ENCODE peak calls at places on chromosomes 12 and 14, in five cellular contexts. Z, Q, U, X and S are unnamed samples.

GRCh38 chr14:88614218-88614907 is 51.5 kb downstream of the ZC3H14 start:
- DNase-seq in Q (no peak), X (no peak), U (no peak), Z (no peak), S (no peak)

GRCh38 chr12:100826323-100826722 is 31.7 kb downstream of the ANO4 start:
- DNase-seq in Q (peak), X (peak), U (peak), Z (no peak), S (no peak)

GRCh38 chr14:24941719-24942118 is 108.2 kb downstream of the STXBP6 start:
- DNase-seq in X (peak), Q (no peak), Z (no peak), U (peak), S (no peak)

GRCh38 chr14:100487304-100487703 is 99.9 kb downstream of the BEGAIN start:
- DNase-seq in X (no peak), Z (no peak), Q (no peak), U (no peak), S (no peak)

GRCh38 chr12:130615906-130616305 is 100.2 kb downstream of the RIMBP2 start:
- DNase-seq in X (no peak), Z (no peak), Q (no peak), U (no peak), S (no peak)

GRCh38 chr12:15910468-15910863 is 666 bp upstream of the DERA start:
- DNase-seq in Z (no peak), Q (no peak), X (no peak), U (no peak), S (no peak)

GRCh38 chr14:39097159-39097558 is 5.9 kb downstream of the SEC23A start:
- DNase-seq in Q (no peak), U (peak), Z (no peak), X (no peak), S (no peak)

GRCh38 chr14:73741386-73741875 is 27.2 kb upstream of the PNMA1 start:
- DNase-seq in Q (peak), X (no peak), U (peak), Z (peak), S (no peak)

GRCh38 chr12:42336286-42336685 is 10.3 kb downstream of the PPHLN1 start:
- DNase-seq in X (no peak), U (no peak), Q (no peak), Z (no peak), S (no peak)

GRCh38 chr12:76284816-76285750 is 63.1 kb downstream of the BBS10 start:
- DNase-seq in Q (no peak), U (peak), Z (no peak), X (no peak), S (no peak)

GRCh38 chr12:54394281-54394719 is 9.8 kb upstream of the ZNF385A start:
- DNase-seq in U (peak), Q (peak), Z (no peak), X (no peak), S (peak)

GRCh38 chr12:21219206-21219605 is 88.2 kb downstream of the SLCO1B1 start:
- DNase-seq in U (no peak), Z (no peak), X (no peak), Q (no peak), S (no peak)

GRCh38 chr12:104655059-104655609 is 198.4 kb downstream of the CHST11 start:
- DNase-seq in Z (no peak), Q (no peak), U (no peak), X (no peak), S (no peak)

GRCh38 chr14:37992489-37992888 is 215.2 kb upstream of the SSTR1 start:
- DNase-seq in Q (no peak), X (no peak), Z (no peak), U (no peak), S (peak)

GRCh38 chr12:128191380-128191779 is 75.6 kb upstream of the TMEM132C start:
- DNase-seq in Z (no peak), Q (no peak), U (no peak), X (no peak), S (peak)

GRCh38 chr12:80142640-80143039 is 43.3 kb downstream of the OTOGL start:
- DNase-seq in X (no peak), U (no peak), Z (no peak), Q (no peak), S (no peak)

GRCh38 chr12:80135624-80136023 is 36.3 kb downstream of the OTOGL start:
- DNase-seq in Z (no peak), Q (no peak), X (no peak), U (no peak), S (no peak)

DNA sequence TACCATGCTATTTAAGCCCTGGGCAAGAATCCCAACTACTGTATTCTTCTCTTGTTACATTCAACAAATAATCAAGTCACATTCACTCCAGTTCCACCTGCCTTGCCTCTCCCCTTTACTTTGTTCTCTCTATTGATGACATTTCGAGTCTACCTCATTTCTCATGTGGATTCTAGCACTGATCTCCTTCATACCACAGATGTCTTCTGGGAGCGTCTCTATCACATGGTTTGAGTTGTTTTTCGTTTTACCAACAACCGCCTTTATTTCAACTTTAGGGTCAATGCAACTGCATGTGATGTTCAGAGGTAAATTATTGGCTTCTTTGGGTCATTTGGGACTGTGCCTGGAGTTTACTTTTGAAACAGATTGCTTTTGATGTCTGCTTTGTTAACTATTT is 40.7 kb downstream of the OTOGL start:
- DNase-seq in U (no peak), X (no peak), Z (no peak), Q (no peak), S (no peak)
- H3K27ac ChIP-seq in U (no peak), X (no peak), Z (no peak), Q (no peak), S (no peak)

DNA sequence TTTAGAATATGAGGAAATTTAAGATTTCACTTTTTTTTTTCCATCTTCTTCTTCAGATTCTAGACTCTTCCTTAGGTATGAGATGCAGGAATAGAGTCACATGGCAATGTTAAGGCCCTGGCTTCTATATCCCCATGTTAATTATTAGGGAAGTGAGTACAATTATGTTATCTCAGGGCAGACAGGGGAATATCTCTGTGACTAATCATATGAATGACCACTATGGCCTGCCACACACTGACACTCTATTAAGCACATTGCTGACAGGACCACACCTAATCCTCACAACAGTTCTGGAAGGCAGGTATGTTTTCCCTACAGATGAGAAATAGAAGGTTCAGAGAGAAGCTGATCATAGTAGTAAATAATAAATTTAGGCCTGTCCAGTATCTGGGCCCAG is 69.4 kb upstream of the PTPRQ start:
- DNase-seq in U (peak), Z (no peak), X (no peak), Q (no peak), S (no peak)
- TF ChIP-seq CTCF in U (no peak), Z (no peak), X (no peak), Q (no peak), S (no peak)

GRCh38 chr12:55824726-55825125 is 4.7 kb downstream of the DNAJC14 start:
- DNase-seq in U (no peak), Q (no peak), Z (no peak), X (no peak), S (no peak)
- H3K4me3 ChIP-seq in U (no peak), Q (no peak), Z (no peak), X (no peak), S (no peak)

GRCh38 chr14:50797250-50798047 is 33.5 kb downstream of the NIN start:
- DNase-seq in X (no peak), Z (no peak), Q (no peak), U (no peak), S (no peak)
- H3K27ac ChIP-seq in X (no peak), Z (no peak), Q (no peak), U (no peak), S (no peak)

DNA sequence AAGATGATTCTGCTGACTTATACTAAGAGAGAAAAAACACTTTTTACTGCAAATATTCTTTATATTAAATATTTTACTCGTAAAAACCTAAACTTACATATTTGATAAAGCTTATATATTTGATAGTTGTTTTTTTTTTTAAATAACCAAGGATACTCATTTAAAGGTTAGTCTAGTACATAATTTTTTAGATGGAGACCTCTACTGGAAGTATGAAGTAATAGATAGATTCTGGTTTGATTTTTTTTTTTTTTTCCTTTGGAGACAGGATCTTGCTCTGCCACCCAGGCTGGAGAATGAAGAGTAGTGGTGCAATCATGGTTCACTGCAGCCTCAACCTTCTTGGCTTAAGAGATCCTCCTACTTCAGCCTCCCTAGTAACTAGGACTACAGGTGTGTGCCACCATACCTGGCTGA is 16.4 kb downstream of the ARID2 start:
- DNase-seq in U (no peak), Q (peak), Z (no peak), X (no peak), S (no peak)
- TF ChIP-seq CTCF in U (peak), Q (peak), Z (peak), X (no peak), S (no peak)

DNA sequence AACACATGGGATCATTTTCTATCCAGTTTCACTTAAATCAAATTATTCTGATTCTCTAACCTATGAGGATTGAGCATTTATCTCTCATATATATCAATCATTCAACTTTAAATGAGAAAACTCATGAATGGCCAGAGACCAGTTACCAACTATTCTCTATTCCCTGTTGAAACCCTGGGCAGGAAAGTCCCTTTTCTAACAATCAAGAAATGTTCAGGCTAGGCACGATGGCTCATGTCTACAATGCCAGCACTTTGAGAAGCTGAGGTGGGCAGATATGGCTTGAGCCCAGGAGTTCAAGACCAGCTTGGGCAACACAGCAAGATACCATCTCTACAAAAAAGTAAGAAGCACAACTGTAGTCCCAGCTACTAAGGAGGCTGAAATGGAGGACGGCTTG is 18.0 kb downstream of the FMNL3 start:
- DNase-seq in U (no peak), Z (no peak), Q (no peak), X (no peak), S (no peak)
- H3K4me3 ChIP-seq in U (no peak), Z (no peak), Q (no peak), X (no peak), S (no peak)

DNA sequence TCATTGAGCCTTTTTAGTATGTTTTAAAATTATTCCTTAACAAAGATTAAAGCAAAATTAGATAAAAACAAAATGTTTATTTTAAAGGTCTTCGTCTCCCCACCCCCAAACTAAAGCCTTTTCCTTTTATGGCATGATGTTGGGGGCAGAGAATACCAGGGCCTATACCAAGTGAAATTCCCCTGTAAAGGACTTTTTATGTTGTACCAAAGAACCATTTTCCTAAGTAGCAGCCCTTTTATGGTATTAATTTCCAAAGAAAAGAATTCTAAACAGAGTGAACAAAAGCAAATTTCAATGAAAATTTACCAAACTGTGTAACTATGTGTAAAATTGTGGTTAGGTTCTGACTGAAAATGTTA is 71.9 kb upstream of the GNPNAT1 start:
- DNase-seq in U (no peak), X (no peak), Q (no peak), Z (no peak), S (no peak)
- H3K27ac ChIP-seq in U (peak), X (no peak), Q (no peak), Z (peak), S (no peak)

DNA sequence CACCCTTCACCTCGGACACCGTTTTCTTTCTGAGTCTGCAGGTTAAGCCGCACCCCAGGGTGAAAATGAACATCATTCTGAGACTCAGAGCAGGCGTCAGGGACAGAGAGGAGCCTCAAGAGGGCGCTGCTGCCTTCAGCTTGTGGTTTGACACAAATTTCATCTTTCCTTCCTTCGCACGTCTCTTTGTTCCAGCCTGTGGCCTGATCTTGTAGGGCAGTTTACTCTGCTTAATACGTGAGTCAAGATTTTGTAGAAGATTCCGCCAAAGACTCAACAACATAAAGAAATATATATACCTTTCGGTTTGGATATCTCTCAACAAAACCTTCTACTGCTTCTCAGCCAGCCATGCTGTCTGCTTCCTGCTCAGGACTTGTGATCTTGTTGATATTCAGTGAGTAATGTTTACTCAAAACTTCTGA is 329.3 kb upstream of the OR4E1 start:
- DNase-seq in U (peak), Q (no peak), X (no peak), Z (no peak), S (no peak)
- TF ChIP-seq CTCF in U (peak), Q (no peak), X (no peak), Z (no peak), S (peak)